ENCODE peak calls at places on chromosomes 7 and 10, in seven cellular contexts. F is psoas muscle, E is mesendoderm, P is MM.1S, Z is mammary epithelial cell, X is prostate gland, I is brain microvascular endothelial cell. Q is an unnamed sample.

GRCh38 chr10:97903128-97904025 is 53.7 kb downstream of the GOLGA7B start:
- DNase-seq in X (no peak), I (no peak), F (no peak), Z (no peak), E (no peak), P (no peak), Q (no peak)

GRCh38 chr10:44990302-44990655 is 10.4 kb upstream of the ZNF22 start:
- DNase-seq in Z (no peak), E (peak), I (no peak), X (no peak), P (no peak), F (no peak), Q (no peak)

GRCh38 chr10:98308602-98309365 is 40.8 kb upstream of the LOXL4 start:
- DNase-seq in P (no peak), I (no peak), F (no peak), X (no peak), Z (no peak), E (peak), Q (no peak)

GRCh38 chr7:28931565-28931964 is 26.6 kb downstream of the TRIL start:
- DNase-seq in X (no peak), P (no peak), F (no peak), E (no peak), Z (no peak), I (no peak), Q (no peak)

GRCh38 chr10:21292763-21293517 is 232.5 kb downstream of the SKIDA1 start:
- DNase-seq in F (peak), X (peak), E (peak), P (no peak), Z (peak), I (peak), Q (peak)

GRCh38 chr7:112140600-112140999 is 65.6 kb downstream of the DOCK4 start:
- DNase-seq in Z (no peak), X (no peak), E (no peak), F (no peak), I (no peak), P (peak), Q (no peak)

GRCh38 chr7:14598978-14599377 is 303.6 kb downstream of the DGKB start:
- DNase-seq in F (no peak), I (peak), Z (peak), X (no peak), E (no peak), P (no peak), Q (peak)

GRCh38 chr7:25407053-25407452 is 178.8 kb upstream of the NPVF start:
- DNase-seq in P (no peak), E (no peak), X (no peak), I (no peak), F (no peak), Z (no peak), Q (no peak)

GRCh38 chr10:43233601-43234430 is 33.0 kb downstream of the RASGEF1A start:
- DNase-seq in Z (no peak), P (no peak), I (no peak), X (no peak), F (peak), E (no peak), Q (no peak)

GRCh38 chr10:112389147-112389822 is 15.4 kb downstream of the ACSL5 start:
- DNase-seq in Z (peak), X (no peak), P (no peak), I (peak), E (peak), F (peak), Q (peak)

GRCh38 chr7:44065431-44066110 is at the start of gene PGAM2:
- DNase-seq in E (peak), I (no peak), X (no peak), F (peak), Z (no peak), P (no peak), Q (no peak)

GRCh38 chr10:71728218-71728737 is 8.7 kb upstream of the C10orf105 start:
- DNase-seq in P (peak), Z (no peak), F (no peak), E (no peak), X (no peak), I (no peak), Q (no peak)

GRCh38 chr10:45473126-45473525 is 99.1 kb downstream of the ALOX5 start:
- DNase-seq in F (no peak), I (no peak), X (no peak), P (no peak), E (no peak), Z (no peak), Q (no peak)

GRCh38 chr7:149825567-149826343 is 12.4 kb upstream of the ZNF862 start:
- DNase-seq in Z (no peak), I (no peak), P (no peak), E (no peak), X (no peak), F (peak), Q (no peak)

GRCh38 chr10:24240001-24240751 is 31.2 kb downstream of the KIAA1217 start:
- DNase-seq in Z (peak), E (peak), I (no peak), F (no peak), X (peak), P (no peak), Q (no peak)

GRCh38 chr10:26697922-26698608 is 564 bp downstream of the PDSS1 start:
- DNase-seq in F (no peak), P (no peak), X (no peak), I (no peak), E (peak), Z (peak), Q (no peak)

GRCh38 chr10:118807512-118808305 is 52.9 kb upstream of the CACUL1 start:
- DNase-seq in X (no peak), I (no peak), F (no peak), P (no peak), E (no peak), Z (no peak), Q (no peak)

GRCh38 chr7:65250697-65251395 is 122.8 kb upstream of the ZNF92 start:
- DNase-seq in I (no peak), P (no peak), F (no peak), Z (no peak), X (no peak), E (no peak), Q (no peak)

GRCh38 chr7:2175514-2175913 is 57.2 kb downstream of the MAD1L1 start:
- DNase-seq in P (no peak), I (peak), E (peak), X (no peak), Z (peak), F (no peak), Q (peak)

GRCh38 chr7:77811895-77812685 is 13.5 kb downstream of the PHTF2 start:
- DNase-seq in I (no peak), E (peak), P (no peak), Z (peak), F (no peak), X (no peak), Q (peak)

GRCh38 chr10:59885430-59886134 is 20.8 kb downstream of the CCDC6 start:
- DNase-seq in Z (no peak), P (peak), F (no peak), X (no peak), E (peak), I (no peak), Q (no peak)

GRCh38 chr10:1660386-1660785 is 76.9 kb downstream of the ADARB2 start:
- DNase-seq in E (no peak), X (no peak), P (no peak), I (no peak), F (no peak), Z (no peak), Q (no peak)

GRCh38 chr10:47449102-47449978 is 34.6 kb downstream of the ANXA8 start:
- DNase-seq in P (no peak), X (no peak), I (no peak), E (no peak), F (no peak), Z (no peak), Q (no peak)

GRCh38 chr10:79056736-79057391 is 11.9 kb upstream of the ZMIZ1 start:
- DNase-seq in P (no peak), X (no peak), E (no peak), F (peak), I (no peak), Z (no peak), Q (no peak)

GRCh38 chr7:93861325-93861949 is 29.1 kb downstream of the TFPI2 start:
- DNase-seq in I (no peak), P (no peak), Z (no peak), X (no peak), F (no peak), E (no peak), Q (no peak)

GRCh38 chr10:117539271-117539876 is 3.2 kb upstream of the EMX2 start:
- DNase-seq in F (no peak), X (no peak), Z (no peak), P (no peak), I (no peak), E (peak), Q (no peak)

GRCh38 chr7:138565071-138565450 is 105.0 kb downstream of the TRIM24 start:
- DNase-seq in I (no peak), P (no peak), Z (no peak), X (no peak), F (no peak), E (peak), Q (no peak)

GRCh38 chr7:138559448-138559847 is 99.4 kb downstream of the TRIM24 start:
- DNase-seq in P (no peak), Z (no peak), I (no peak), X (no peak), F (no peak), E (no peak), Q (no peak)

GRCh38 chr7:138564365-138564764 is 104.3 kb downstream of the TRIM24 start:
- DNase-seq in I (peak), E (peak), X (peak), F (no peak), P (no peak), Z (peak), Q (no peak)

GRCh38 chr7:138565451-138566114 is 105.5 kb downstream of the TRIM24 start:
- DNase-seq in F (no peak), P (no peak), I (peak), Z (peak), X (no peak), E (peak), Q (peak)

DNA sequence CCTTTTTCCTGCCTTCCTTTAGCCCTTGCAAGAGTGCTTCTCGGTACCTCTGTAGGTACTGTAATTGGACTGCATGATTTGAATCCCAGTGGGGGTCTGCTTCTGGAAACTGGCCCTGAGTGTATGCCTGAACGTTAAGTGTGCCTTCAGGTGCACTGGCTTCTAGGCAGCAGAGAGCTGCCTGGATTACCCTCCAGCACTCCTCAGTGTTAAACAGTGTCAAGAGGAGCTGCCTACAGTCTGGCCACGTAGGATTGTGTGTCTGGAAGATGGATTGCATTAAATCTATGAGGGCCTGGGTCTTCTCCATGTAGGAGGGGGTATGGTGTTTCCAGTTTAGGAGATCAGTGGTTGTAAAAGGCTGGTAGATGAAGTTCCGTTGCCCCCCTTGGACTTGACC is 103.7 kb downstream of the TRIM24 start:
- DNase-seq in Z (no peak), X (no peak), I (no peak), P (no peak), E (no peak), F (no peak), Q (no peak)
- H3K27ac ChIP-seq in Z (no peak), X (peak), I (no peak), P (no peak), E (no peak), F (no peak), Q (no peak)

GRCh38 chr10:4673279-4674040 is 152.5 kb upstream of the AKR1E2 start:
- DNase-seq in P (no peak), I (no peak), F (no peak), Z (no peak), X (no peak), E (no peak), Q (no peak)

GRCh38 chr10:4669585-4669984 is 156.4 kb upstream of the AKR1E2 start:
- DNase-seq in P (no peak), E (no peak), F (no peak), Z (no peak), I (no peak), X (no peak), Q (no peak)

GRCh38 chr10:4671451-4672145 is 154.4 kb upstream of the AKR1E2 start:
- DNase-seq in X (no peak), P (no peak), E (no peak), Z (peak), I (peak), F (no peak), Q (peak)

GRCh38 chr10:4670737-4671136 is 155.3 kb upstream of the AKR1E2 start:
- DNase-seq in F (no peak), P (no peak), E (no peak), Z (peak), X (no peak), I (peak), Q (peak)

GRCh38 chr10:4672199-4672598 is 153.8 kb upstream of the AKR1E2 start:
- DNase-seq in P (no peak), I (no peak), Z (peak), F (no peak), E (no peak), X (no peak), Q (no peak)
- H3K27ac ChIP-seq in P (no peak), I (peak), Z (peak), F (peak), E (no peak), X (no peak), Q (no peak)

GRCh38 chr10:76281704-76282103 is 850.3 kb downstream of the LRMDA start:
- DNase-seq in X (no peak), I (no peak), P (no peak), Z (no peak), E (no peak), F (no peak), Q (no peak)

GRCh38 chr10:76278811-76279460 is 847.5 kb downstream of the LRMDA start:
- DNase-seq in F (no peak), E (no peak), X (no peak), P (no peak), I (no peak), Z (no peak), Q (no peak)

GRCh38 chr10:76285012-76285411 is 853.6 kb downstream of the LRMDA start:
- DNase-seq in X (no peak), E (no peak), P (no peak), I (peak), F (no peak), Z (peak), Q (peak)

GRCh38 chr10:76284351-76284750 is 852.9 kb downstream of the LRMDA start:
- DNase-seq in Z (no peak), X (no peak), F (no peak), I (no peak), E (no peak), P (no peak), Q (no peak)

DNA sequence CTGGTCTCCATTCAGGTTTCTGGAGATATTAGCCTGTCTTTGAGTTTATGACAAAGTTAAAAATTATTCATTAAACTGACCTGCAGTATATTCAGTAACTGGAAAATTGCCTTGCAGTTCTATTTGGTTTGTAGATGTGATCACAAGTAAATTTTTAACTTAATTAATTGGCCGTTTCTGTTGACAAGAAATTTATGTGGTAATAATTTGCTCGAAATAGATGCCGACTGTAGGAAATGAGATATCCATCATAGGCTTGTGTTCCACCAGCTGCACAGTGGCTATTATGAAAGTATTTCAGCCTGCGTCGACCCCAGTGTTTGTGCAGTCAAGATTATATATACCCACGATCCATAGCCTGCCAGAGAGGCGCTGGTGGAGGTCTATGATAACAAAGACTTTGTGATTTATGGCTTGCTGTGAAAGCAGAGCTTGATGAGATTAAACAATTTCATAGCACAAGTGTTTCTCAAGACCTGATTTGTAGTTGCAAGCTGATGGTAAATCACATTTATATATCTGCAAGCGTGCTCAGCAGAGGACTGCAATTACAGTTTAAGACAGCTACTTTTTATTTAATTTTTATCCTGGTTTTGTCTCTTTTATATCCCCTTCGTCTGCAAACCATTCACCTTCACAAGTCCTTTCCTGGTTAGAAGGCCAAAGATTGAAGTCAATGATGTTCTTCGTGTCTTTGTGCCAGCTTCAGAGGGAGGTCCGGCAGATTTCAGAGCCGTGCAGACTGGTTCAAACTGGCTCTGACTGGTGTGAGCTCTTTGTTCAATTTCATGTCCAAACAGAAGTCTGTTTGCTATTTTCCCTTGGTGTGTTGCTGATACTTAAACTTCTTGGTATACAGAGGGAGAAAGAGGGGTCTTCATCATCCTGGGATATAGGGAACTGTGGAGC is 851.0 kb downstream of the LRMDA start:
- DNase-seq in X (no peak), F (no peak), Z (no peak), I (no peak), P (no peak), E (no peak), Q (peak)
- H3K27ac ChIP-seq in X (peak), F (no peak), Z (no peak), I (no peak), P (no peak), E (no peak), Q (peak)

GRCh38 chr10:3126741-3127342 is 45.7 kb downstream of the PITRM1 start:
- DNase-seq in P (no peak), F (peak), Z (no peak), I (no peak), X (no peak), E (peak), Q (no peak)
- H3K27ac ChIP-seq in P (no peak), F (peak), Z (no peak), I (no peak), X (no peak), E (no peak), Q (no peak)

DNA sequence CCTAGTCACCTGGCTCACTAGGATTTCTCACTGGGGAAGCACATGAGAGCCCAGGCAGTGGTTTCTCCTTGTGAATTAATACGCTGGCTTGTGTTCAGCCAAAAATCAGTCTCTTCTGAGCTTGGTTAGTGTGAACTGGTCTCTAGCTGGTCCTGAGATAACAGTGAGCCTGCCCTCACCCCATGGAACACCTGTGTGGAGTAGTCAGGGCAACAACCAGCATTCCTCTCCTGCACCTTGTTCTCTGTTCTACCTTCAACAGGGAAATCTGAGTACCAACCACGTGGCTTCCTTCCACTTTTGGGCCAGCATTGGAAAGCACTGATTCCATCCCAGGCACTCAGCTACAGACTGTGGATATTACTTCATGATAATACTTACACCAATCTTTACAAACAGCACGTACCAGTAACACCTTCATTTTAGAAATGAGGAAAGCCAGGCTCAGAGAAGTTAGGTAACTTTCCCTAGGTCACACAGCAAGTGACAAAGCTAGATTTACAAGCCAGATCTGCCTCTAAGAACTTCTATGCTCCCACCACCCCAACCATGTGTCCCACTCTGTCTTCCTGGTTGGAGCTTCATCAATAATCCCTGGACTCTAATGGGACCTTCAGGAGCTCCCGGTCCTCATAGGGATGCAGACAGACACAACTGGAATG is 106.6 kb downstream of the GRID1 start:
- DNase-seq in E (no peak), F (no peak), Z (no peak), I (no peak), P (no peak), X (no peak), Q (no peak)
- H3K27ac ChIP-seq in E (no peak), F (no peak), Z (no peak), I (no peak), P (no peak), X (no peak), Q (no peak)

GRCh38 chr7:69373171-69374035 is 224.9 kb upstream of the AUTS2 start:
- DNase-seq in X (no peak), P (no peak), I (no peak), Z (no peak), E (peak), F (no peak), Q (no peak)

DNA sequence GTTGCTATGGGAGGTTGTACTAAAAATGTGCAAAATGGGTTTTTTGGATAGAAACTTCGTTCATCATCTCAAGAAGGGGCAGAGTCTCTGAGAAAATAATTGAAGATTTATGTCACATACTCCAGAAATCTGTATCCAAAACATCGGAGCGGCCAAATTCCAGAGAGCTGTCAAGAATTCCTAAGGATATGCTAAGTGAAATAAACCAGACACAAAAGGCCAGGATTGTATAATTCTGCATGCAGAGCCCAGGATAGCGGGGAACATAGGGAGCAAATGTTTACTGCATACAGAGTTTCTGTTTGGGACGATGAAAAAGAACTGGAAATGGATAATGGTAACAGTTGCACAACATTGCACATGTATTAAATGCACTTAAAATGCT is 224.2 kb upstream of the AUTS2 start:
- DNase-seq in X (no peak), I (no peak), E (no peak), F (no peak), P (no peak), Z (no peak), Q (no peak)
- H3K27ac ChIP-seq in X (no peak), I (no peak), E (no peak), F (no peak), P (no peak), Z (no peak), Q (no peak)

GRCh38 chr10:103736763-103737162 is 118.6 kb downstream of the SH3PXD2A start:
- DNase-seq in X (no peak), Z (peak), P (no peak), F (no peak), I (peak), E (peak), Q (no peak)

GRCh38 chr10:103737735-103738367 is 117.5 kb downstream of the SH3PXD2A start:
- DNase-seq in P (no peak), X (no peak), E (no peak), F (no peak), I (no peak), Z (no peak), Q (no peak)

GRCh38 chr10:103742779-103743178 is 112.6 kb downstream of the SH3PXD2A start:
- DNase-seq in I (no peak), P (no peak), X (no peak), F (no peak), E (no peak), Z (no peak), Q (no peak)

GRCh38 chr10:103739039-103739764 is 116.2 kb downstream of the SH3PXD2A start:
- DNase-seq in E (peak), Z (peak), X (peak), P (no peak), F (peak), I (peak), Q (peak)

DNA sequence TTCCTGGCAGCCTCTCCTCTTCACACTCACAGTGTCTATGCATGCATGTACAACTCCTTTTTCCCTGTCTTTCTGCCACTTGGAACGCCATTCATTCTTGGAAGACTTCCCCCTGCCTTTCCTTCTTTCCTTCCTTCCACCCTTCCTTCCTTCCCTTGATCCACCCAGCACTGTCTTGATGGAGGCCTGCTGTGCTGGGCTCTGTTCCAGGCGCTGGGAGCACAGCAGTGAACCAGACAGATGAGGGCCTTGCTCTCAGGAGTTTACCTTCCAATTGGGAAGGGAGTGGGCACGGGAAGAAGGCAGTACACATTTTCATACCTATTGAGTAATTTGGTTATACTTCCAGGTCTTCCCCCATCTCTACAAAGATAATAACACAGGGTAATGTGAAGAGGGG is 114.7 kb downstream of the SH3PXD2A start:
- DNase-seq in I (no peak), X (no peak), P (no peak), Z (no peak), F (no peak), E (no peak), Q (no peak)
- H3K27ac ChIP-seq in I (no peak), X (no peak), P (no peak), Z (peak), F (peak), E (no peak), Q (no peak)